ENCODE peak calls at places on chromosome 18, in ten cellular contexts. Q is NCI-H1092; J is GM19239; D is MM.1S; N is left colon; L is effector CD4-positive, alpha-beta T cell; U is activated naive CD4-positive, alpha-beta T cell treated with Interleukin-2 at 50 U/mL for 16 hours; E is activated CD4-positive, alpha-beta memory T cell treated with anti-CD3 and anti-CD28 coated beads for 36 hours; B is NCI-H1436; X is stimulated activated CD4-positive, alpha-beta T cell treated with anti-CD3 and anti-CD28 coated beads, TNF-alpha, amount 100 ng/mL, for 1 hour. G is an unnamed sample.

GRCh38 chr18:62484941-62485340 is 37.9 kb upstream of the ZCCHC2 start:
- DNase-seq in Q (no peak), J (no peak), D (no peak), N (no peak), L (no peak), U (no peak), E (no peak), B (no peak), X (no peak), G (no peak)

GRCh38 chr18:48875942-48876511 is 74.7 kb downstream of the SMAD7 start:
- DNase-seq in Q (no peak), J (no peak), D (no peak), N (no peak), L (no peak), U (no peak), E (no peak), B (no peak), X (no peak), G (no peak)

GRCh38 chr18:79937103-79937860 is 14.2 kb downstream of the SLC66A2 start:
- DNase-seq in Q (no peak), J (no peak), D (no peak), N (peak), L (no peak), U (no peak), E (no peak), B (no peak), X (no peak), G (no peak)

GRCh38 chr18:74562775-74563174 is 28.5 kb downstream of the CNDP1 start:
- DNase-seq in Q (no peak), J (no peak), D (no peak), N (no peak), L (no peak), U (no peak), E (no peak), B (no peak), X (no peak), G (no peak)

GRCh38 chr18:35162995-35163394 is 77.8 kb upstream of the ZNF397 start:
- DNase-seq in Q (no peak), J (no peak), D (no peak), N (no peak), L (no peak), U (no peak), E (no peak), B (no peak), X (no peak), G (no peak)

GRCh38 chr18:75477913-75478312 is 50.4 kb upstream of the SMIM21 start:
- DNase-seq in Q (no peak), J (no peak), D (no peak), N (no peak), L (no peak), U (no peak), E (no peak), B (no peak), X (no peak), G (no peak)

GRCh38 chr18:47908523-47909039 is 21.9 kb downstream of the SMAD2 start:
- DNase-seq in Q (no peak), J (no peak), D (no peak), N (no peak), L (no peak), U (no peak), E (no peak), B (no peak), X (no peak), G (no peak)

GRCh38 chr18:26655614-26656400 is 107.5 kb upstream of the KCTD1 start:
- DNase-seq in Q (peak), J (no peak), D (peak), N (peak), L (no peak), U (no peak), E (no peak), B (no peak), X (no peak), G (peak)

GRCh38 chr18:34710430-34711386 is 610 bp downstream of the DTNA start:
- DNase-seq in Q (peak), J (no peak), D (no peak), N (no peak), L (no peak), U (no peak), E (no peak), B (peak), X (no peak), G (peak)

GRCh38 chr18:44079602-44080001 is 601.1 kb upstream of the SETBP1 start:
- DNase-seq in Q (no peak), J (no peak), D (no peak), N (no peak), L (no peak), U (no peak), E (no peak), B (no peak), X (no peak), G (no peak)

GRCh38 chr18:32730620-32731021 is 42.2 kb downstream of the KLHL14 start:
- DNase-seq in Q (no peak), J (peak), D (peak), N (no peak), L (no peak), U (no peak), E (no peak), B (no peak), X (no peak), G (no peak)

GRCh38 chr18:13259701-13260100 is 41.1 kb downstream of the LDLRAD4 start:
- DNase-seq in Q (no peak), J (no peak), D (no peak), N (peak), L (no peak), U (no peak), E (peak), B (no peak), X (no peak), G (no peak)

GRCh38 chr18:79484661-79485621 is 89.2 kb downstream of the NFATC1 start:
- DNase-seq in Q (no peak), J (no peak), D (no peak), N (no peak), L (no peak), U (no peak), E (no peak), B (no peak), X (no peak), G (no peak)

G was measured in gastrocnemius medialis.